ENCODE peak calls at places on chromosomes 6 and 20, in six cellular contexts. One of them, this sample, is unnamed.

GRCh38 chr6:63140682-63141318 is 70.5 kb upstream of the FKBP1C start:
- DNase-seq in brain microvascular endothelial cell: no peak
- DNase-seq in NCI-H1436 treated with DMSO at 0.1 percent for 48 hours: no peak
- DNase-seq in choroid plexus epithelial cell: no peak
- DNase-seq in HCEC 1CT: no peak
- DNase-seq in BE2C: no peak
- DNase-seq in this sample: no peak

GRCh38 chr6:154337423-154338005 is 19.1 kb downstream of the IPCEF1 start:
- DNase-seq in BE2C: no peak
- DNase-seq in brain microvascular endothelial cell: no peak
- DNase-seq in choroid plexus epithelial cell: no peak
- DNase-seq in NCI-H1436 treated with DMSO at 0.1 percent for 48 hours: no peak
- DNase-seq in HCEC 1CT: no peak
- DNase-seq in this sample: no peak

GRCh38 chr6:158042245-158042798 is 60.7 kb downstream of the SYNJ2 start:
- DNase-seq in choroid plexus epithelial cell: peak; percentile 91
- DNase-seq in HCEC 1CT: peak; percentile 59
- DNase-seq in brain microvascular endothelial cell: peak; percentile 93
- DNase-seq in BE2C: peak; percentile 88
- DNase-seq in NCI-H1436 treated with DMSO at 0.1 percent for 48 hours: no peak
- DNase-seq in this sample: peak; percentile 75

GRCh38 chr20:61120595-61121515 is 131.2 kb upstream of the CDH4 start:
- DNase-seq in HCEC 1CT: peak; percentile 77
- DNase-seq in NCI-H1436 treated with DMSO at 0.1 percent for 48 hours: no peak
- DNase-seq in choroid plexus epithelial cell: peak; percentile 59
- DNase-seq in brain microvascular endothelial cell: peak; percentile 47
- DNase-seq in BE2C: peak; percentile 43
- DNase-seq in this sample: peak; percentile 57

GRCh38 chr6:42340516-42340915 is 111.2 kb downstream of the TRERF1 start:
- DNase-seq in brain microvascular endothelial cell: no peak
- DNase-seq in choroid plexus epithelial cell: no peak
- DNase-seq in HCEC 1CT: no peak
- DNase-seq in NCI-H1436 treated with DMSO at 0.1 percent for 48 hours: no peak
- DNase-seq in BE2C: no peak
- DNase-seq in this sample: no peak

GRCh38 chr6:139743629-139744028 is 369.2 kb upstream of the CITED2 start:
- DNase-seq in choroid plexus epithelial cell: peak; percentile 91
- DNase-seq in BE2C: no peak
- DNase-seq in brain microvascular endothelial cell: peak; percentile 57
- DNase-seq in HCEC 1CT: peak; percentile 94
- DNase-seq in NCI-H1436 treated with DMSO at 0.1 percent for 48 hours: no peak
- DNase-seq in this sample: peak; percentile 89

GRCh38 chr20:6767536-6768227 is at the start of gene BMP2:
- DNase-seq in BE2C: peak; percentile 48
- DNase-seq in HCEC 1CT: peak; percentile 51
- DNase-seq in brain microvascular endothelial cell: peak; percentile 16
- DNase-seq in choroid plexus epithelial cell: peak; percentile 66
- DNase-seq in NCI-H1436 treated with DMSO at 0.1 percent for 48 hours: no peak
- DNase-seq in this sample: peak; percentile 62

GRCh38 chr6:98200084-98200483 is 634.3 kb upstream of the POU3F2 start:
- DNase-seq in BE2C: no peak
- DNase-seq in brain microvascular endothelial cell: no peak
- DNase-seq in choroid plexus epithelial cell: no peak
- DNase-seq in NCI-H1436 treated with DMSO at 0.1 percent for 48 hours: no peak
- DNase-seq in HCEC 1CT: no peak
- DNase-seq in this sample: no peak

GRCh38 chr6:3109755-3110154 is 8.8 kb upstream of the BPHL start:
- DNase-seq in BE2C: no peak
- DNase-seq in brain microvascular endothelial cell: no peak
- DNase-seq in choroid plexus epithelial cell: no peak
- DNase-seq in HCEC 1CT: no peak
- DNase-seq in NCI-H1436 treated with DMSO at 0.1 percent for 48 hours: no peak
- DNase-seq in this sample: no peak

GRCh38 chr6:111843347-111844147 is 29.7 kb downstream of the FYN start:
- DNase-seq in HCEC 1CT: no peak
- DNase-seq in BE2C: no peak
- DNase-seq in NCI-H1436 treated with DMSO at 0.1 percent for 48 hours: no peak
- DNase-seq in brain microvascular endothelial cell: peak; percentile 66
- DNase-seq in choroid plexus epithelial cell: no peak
- DNase-seq in this sample: no peak

GRCh38 chr6:98833101-98834059 is 994 bp upstream of the POU3F2 start:
- DNase-seq in HCEC 1CT: no peak
- DNase-seq in BE2C: peak; percentile 54
- DNase-seq in NCI-H1436 treated with DMSO at 0.1 percent for 48 hours: peak; percentile 43
- DNase-seq in choroid plexus epithelial cell: peak; percentile 43
- DNase-seq in brain microvascular endothelial cell: no peak
- DNase-seq in this sample: no peak

GRCh38 chr20:50037575-50037974 is 54.8 kb downstream of the SNAI1 start:
- DNase-seq in NCI-H1436 treated with DMSO at 0.1 percent for 48 hours: no peak
- DNase-seq in choroid plexus epithelial cell: no peak
- DNase-seq in brain microvascular endothelial cell: no peak
- DNase-seq in BE2C: no peak
- DNase-seq in HCEC 1CT: no peak
- DNase-seq in this sample: no peak

GRCh38 chr6:44494011-44494501 is 106.5 kb downstream of the CDC5L start:
- DNase-seq in choroid plexus epithelial cell: peak; percentile 46
- DNase-seq in NCI-H1436 treated with DMSO at 0.1 percent for 48 hours: no peak
- DNase-seq in HCEC 1CT: peak; percentile 83
- DNase-seq in brain microvascular endothelial cell: peak; percentile 46
- DNase-seq in BE2C: no peak
- DNase-seq in this sample: peak; percentile 80

GRCh38 chr6:87710090-87710489 is 8.1 kb upstream of the AKIRIN2 start:
- DNase-seq in BE2C: no peak
- DNase-seq in choroid plexus epithelial cell: no peak
- DNase-seq in HCEC 1CT: no peak
- DNase-seq in NCI-H1436 treated with DMSO at 0.1 percent for 48 hours: no peak
- DNase-seq in brain microvascular endothelial cell: no peak
- DNase-seq in this sample: no peak

GRCh38 chr20:20241966-20242365 is 125.9 kb upstream of the INSM1 start:
- DNase-seq in HCEC 1CT: no peak
- DNase-seq in choroid plexus epithelial cell: no peak
- DNase-seq in NCI-H1436 treated with DMSO at 0.1 percent for 48 hours: peak; percentile 30
- DNase-seq in BE2C: no peak
- DNase-seq in brain microvascular endothelial cell: no peak
- DNase-seq in this sample: no peak

GRCh38 chr6:35078896-35079295 is 62.2 kb downstream of the TCP11 start:
- DNase-seq in BE2C: no peak
- DNase-seq in NCI-H1436 treated with DMSO at 0.1 percent for 48 hours: no peak
- DNase-seq in choroid plexus epithelial cell: no peak
- DNase-seq in brain microvascular endothelial cell: no peak
- DNase-seq in HCEC 1CT: no peak
- DNase-seq in this sample: no peak

GRCh38 chr6:13762648-13763441 is 51.2 kb upstream of the RANBP9 start:
- DNase-seq in BE2C: no peak
- DNase-seq in HCEC 1CT: peak; percentile 64
- DNase-seq in NCI-H1436 treated with DMSO at 0.1 percent for 48 hours: no peak
- DNase-seq in choroid plexus epithelial cell: peak; percentile 90
- DNase-seq in brain microvascular endothelial cell: peak; percentile 58
- DNase-seq in this sample: peak; percentile 90

GRCh38 chr6:138007014-138007472 is 100.2 kb downstream of the PERP start:
- DNase-seq in NCI-H1436 treated with DMSO at 0.1 percent for 48 hours: no peak
- DNase-seq in BE2C: peak; percentile 15
- DNase-seq in HCEC 1CT: peak; percentile 20
- DNase-seq in choroid plexus epithelial cell: peak; percentile 42
- DNase-seq in brain microvascular endothelial cell: peak; percentile 17
- DNase-seq in this sample: peak; percentile 56

GRCh38 chr20:48716086-48716485 is 111.7 kb downstream of the PREX1 start:
- DNase-seq in choroid plexus epithelial cell: no peak
- DNase-seq in BE2C: no peak
- DNase-seq in HCEC 1CT: no peak
- DNase-seq in brain microvascular endothelial cell: no peak
- DNase-seq in NCI-H1436 treated with DMSO at 0.1 percent for 48 hours: no peak
- DNase-seq in this sample: no peak

GRCh38 chr20:41299899-41300298 is 17.6 kb downstream of the ZHX3 start:
- DNase-seq in NCI-H1436 treated with DMSO at 0.1 percent for 48 hours: no peak
- DNase-seq in HCEC 1CT: peak; percentile 25
- DNase-seq in BE2C: no peak
- DNase-seq in brain microvascular endothelial cell: peak; percentile 33
- DNase-seq in choroid plexus epithelial cell: peak; percentile 40
- DNase-seq in this sample: peak; percentile 47

GRCh38 chr6:5361371-5361770 is 100.1 kb downstream of the FARS2 start:
- DNase-seq in brain microvascular endothelial cell: no peak
- DNase-seq in choroid plexus epithelial cell: no peak
- DNase-seq in NCI-H1436 treated with DMSO at 0.1 percent for 48 hours: no peak
- DNase-seq in HCEC 1CT: peak; percentile 12
- DNase-seq in BE2C: no peak
- DNase-seq in this sample: peak; percentile 21

GRCh38 chr6:84707161-84707560 is 57.2 kb downstream of the TBX18 start:
- DNase-seq in NCI-H1436 treated with DMSO at 0.1 percent for 48 hours: no peak
- DNase-seq in BE2C: no peak
- DNase-seq in brain microvascular endothelial cell: no peak
- DNase-seq in choroid plexus epithelial cell: peak; percentile 30
- DNase-seq in HCEC 1CT: no peak
- DNase-seq in this sample: peak; percentile 68

GRCh38 chr6:168014406-168014959 is 17.0 kb downstream of the KIF25 start:
- DNase-seq in choroid plexus epithelial cell: no peak
- DNase-seq in HCEC 1CT: no peak
- DNase-seq in brain microvascular endothelial cell: no peak
- DNase-seq in BE2C: no peak
- DNase-seq in NCI-H1436 treated with DMSO at 0.1 percent for 48 hours: no peak
- DNase-seq in this sample: no peak

GRCh38 chr20:48210111-48211029 is 425.1 kb upstream of the SULF2 start:
- DNase-seq in choroid plexus epithelial cell: no peak
- DNase-seq in BE2C: no peak
- DNase-seq in brain microvascular endothelial cell: no peak
- DNase-seq in NCI-H1436 treated with DMSO at 0.1 percent for 48 hours: no peak
- DNase-seq in HCEC 1CT: no peak
- DNase-seq in this sample: no peak

GRCh38 chr6:142848156-142848555 is 96.8 kb downstream of the HIVEP2 start:
- DNase-seq in HCEC 1CT: no peak
- DNase-seq in brain microvascular endothelial cell: no peak
- DNase-seq in NCI-H1436 treated with DMSO at 0.1 percent for 48 hours: no peak
- DNase-seq in BE2C: no peak
- DNase-seq in choroid plexus epithelial cell: no peak
- DNase-seq in this sample: no peak

GRCh38 chr6:127146935-127147334 is 28.5 kb downstream of the RSPO3 start:
- DNase-seq in BE2C: no peak
- DNase-seq in NCI-H1436 treated with DMSO at 0.1 percent for 48 hours: no peak
- DNase-seq in brain microvascular endothelial cell: peak; percentile 91
- DNase-seq in choroid plexus epithelial cell: peak; percentile 97
- DNase-seq in HCEC 1CT: peak; percentile 76
- DNase-seq in this sample: peak; percentile 76

GRCh38 chr6:158793432-158793831 is 25.7 kb downstream of the EZR start:
- DNase-seq in choroid plexus epithelial cell: peak; percentile 81
- DNase-seq in HCEC 1CT: peak; percentile 56
- DNase-seq in brain microvascular endothelial cell: peak; percentile 56
- DNase-seq in BE2C: no peak
- DNase-seq in NCI-H1436 treated with DMSO at 0.1 percent for 48 hours: no peak
- DNase-seq in this sample: peak; percentile 34

GRCh38 chr20:48846516-48847492 is 19.0 kb upstream of the PREX1 start:
- DNase-seq in HCEC 1CT: no peak
- DNase-seq in choroid plexus epithelial cell: no peak
- DNase-seq in NCI-H1436 treated with DMSO at 0.1 percent for 48 hours: no peak
- DNase-seq in BE2C: peak; percentile 49
- DNase-seq in brain microvascular endothelial cell: no peak
- DNase-seq in this sample: no peak

GRCh38 chr6:3206339-3207015 is 21.0 kb downstream of the TUBB2B start:
- DNase-seq in NCI-H1436 treated with DMSO at 0.1 percent for 48 hours: no peak
- DNase-seq in BE2C: no peak
- DNase-seq in choroid plexus epithelial cell: no peak
- DNase-seq in brain microvascular endothelial cell: no peak
- DNase-seq in HCEC 1CT: no peak
- DNase-seq in this sample: no peak

GRCh38 chr6:107561325-107561724 is 71.4 kb downstream of the SOBP start:
- DNase-seq in HCEC 1CT: no peak
- DNase-seq in NCI-H1436 treated with DMSO at 0.1 percent for 48 hours: no peak
- DNase-seq in BE2C: peak; percentile 26
- DNase-seq in brain microvascular endothelial cell: no peak
- DNase-seq in choroid plexus epithelial cell: peak; percentile 10
- DNase-seq in this sample: no peak

GRCh38 chr6:155154158-155154830 is 109.5 kb upstream of the CLDN20 start:
- DNase-seq in brain microvascular endothelial cell: peak; percentile 83
- DNase-seq in HCEC 1CT: peak; percentile 88
- DNase-seq in BE2C: peak; percentile 77
- DNase-seq in NCI-H1436 treated with DMSO at 0.1 percent for 48 hours: no peak
- DNase-seq in choroid plexus epithelial cell: peak; percentile 91
- DNase-seq in this sample: peak; percentile 89

GRCh38 chr6:15171026-15171425 is 74.8 kb upstream of the JARID2 start:
- DNase-seq in NCI-H1436 treated with DMSO at 0.1 percent for 48 hours: no peak
- DNase-seq in BE2C: no peak
- DNase-seq in choroid plexus epithelial cell: no peak
- DNase-seq in HCEC 1CT: no peak
- DNase-seq in brain microvascular endothelial cell: no peak
- DNase-seq in this sample: no peak

GRCh38 chr20:36572701-36573102 is 695 bp upstream of the TGIF2 start:
- DNase-seq in brain microvascular endothelial cell: peak; percentile 28
- DNase-seq in BE2C: no peak
- DNase-seq in choroid plexus epithelial cell: peak; percentile 35
- DNase-seq in HCEC 1CT: no peak
- DNase-seq in NCI-H1436 treated with DMSO at 0.1 percent for 48 hours: no peak
- DNase-seq in this sample: peak; percentile 51

GRCh38 chr20:62911701-62912280 is 14.5 kb downstream of the DIDO1 start:
- DNase-seq in HCEC 1CT: no peak
- DNase-seq in brain microvascular endothelial cell: no peak
- DNase-seq in NCI-H1436 treated with DMSO at 0.1 percent for 48 hours: no peak
- DNase-seq in BE2C: no peak
- DNase-seq in choroid plexus epithelial cell: no peak
- DNase-seq in this sample: no peak

GRCh38 chr6:137518584-137518983 is 24.4 kb upstream of the OLIG3 start:
- DNase-seq in HCEC 1CT: no peak
- DNase-seq in NCI-H1436 treated with DMSO at 0.1 percent for 48 hours: no peak
- DNase-seq in BE2C: no peak
- DNase-seq in brain microvascular endothelial cell: no peak
- DNase-seq in choroid plexus epithelial cell: no peak
- DNase-seq in this sample: no peak

GRCh38 chr6:169895000-169895759 is 143.8 kb downstream of the ERMARD start:
- DNase-seq in brain microvascular endothelial cell: no peak
- DNase-seq in HCEC 1CT: no peak
- DNase-seq in BE2C: no peak
- DNase-seq in NCI-H1436 treated with DMSO at 0.1 percent for 48 hours: no peak
- DNase-seq in choroid plexus epithelial cell: no peak
- DNase-seq in this sample: no peak

This sample was measured in foreskin fibroblast.